ENCODE peak calls at places on chromosomes 2 and 18, in four cellular contexts. E is upper lobe of right lung; M is CD8-positive, alpha-beta T cell; B is iPS DF 6.9. S is an unnamed sample. For H3K4me1, the result is how much of the 10 kb centered on the place peaks cover.

GRCh38 chr2:241315879-241316700 is at the start of gene SEPTIN2:
- DNase-seq in E (peak), M (peak), B (no peak), S (peak)

GRCh38 chr2:55482186-55482945 is 37.2 kb upstream of the CFAP36 start:
- DNase-seq in E (no peak), M (no peak), B (no peak), S (no peak)

GRCh38 chr2:84031312-84031711 is 427.8 kb downstream of the SUCLG1 start:
- DNase-seq in E (no peak), M (no peak), B (no peak), S (no peak)

GRCh38 chr18:54242327-54242726 is 17.9 kb upstream of the MBD2 start:
- DNase-seq in E (no peak), M (no peak), B (no peak), S (no peak)

GRCh38 chr2:170848587-170848986 is 31.9 kb downstream of the GAD1 start:
- DNase-seq in E (no peak), M (no peak), B (no peak), S (no peak)

GRCh38 chr2:86105252-86105968 is at the start of gene POLR1A:
- DNase-seq in E (peak), M (peak), B (peak), S (peak)

GRCh38 chr2:241958818-241959545 is 89.5 kb downstream of the RTP5 start:
- DNase-seq in E (no peak), M (no peak), B (no peak), S (no peak)

GRCh38 chr2:109558076-109558882 is 55.5 kb downstream of the SEPTIN10 start:
- DNase-seq in E (no peak), M (no peak), B (no peak), S (no peak)

GRCh38 chr2:21467910-21468309 is 344.1 kb downstream of the TDRD15 start:
- DNase-seq in E (no peak), M (no peak), B (no peak), S (no peak)

GRCh38 chr2:226660524-226660923 is 139.1 kb downstream of the IRS1 start:
- DNase-seq in E (no peak), M (no peak), B (no peak), S (no peak)

GRCh38 chr2:142681952-142682351 is 195.5 kb upstream of the KYNU start:
- DNase-seq in E (no peak), M (no peak), B (no peak), S (no peak)

GRCh38 chr2:137828624-137829023 is 135.6 kb upstream of the HNMT start:
- DNase-seq in E (no peak), M (no peak), B (no peak), S (no peak)

GRCh38 chr2:232349546-232349945 is 29.0 kb upstream of the ALPP start:
- DNase-seq in E (peak), M (no peak), B (no peak), S (no peak)

GRCh38 chr2:47088371-47089082 is 66.6 kb downstream of the STPG4 start:
- DNase-seq in E (no peak), M (no peak), B (no peak), S (no peak)

GRCh38 chr18:45617284-45617683 is 2.0 kb downstream of the SLC14A2 start:
- DNase-seq in E (peak), M (no peak), B (no peak), S (no peak)

GRCh38 chr18:72830109-72830508 is 37.7 kb downstream of the NETO1 start:
- DNase-seq in E (no peak), M (no peak), B (peak), S (no peak)

GRCh38 chr2:8263931-8264330 is 417.9 kb upstream of the ID2 start:
- DNase-seq in E (no peak), M (no peak), B (no peak), S (no peak)

GRCh38 chr2:97781981-97782380 is 68.6 kb downstream of the ZAP70 start:
- DNase-seq in E (no peak), M (no peak), B (no peak), S (no peak)

GRCh38 chr2:188414412-188414811 is 122.7 kb downstream of the GULP1 start:
- DNase-seq in E (no peak), M (no peak), B (no peak), S (no peak)

GRCh38 chr2:231104115-231104713 is 20.6 kb downstream of the HTR2B start:
- DNase-seq in E (no peak), M (peak), B (no peak), S (peak)

GRCh38 chr18:6782861-6783260 is 53.3 kb downstream of the ARHGAP28 start:
- DNase-seq in E (no peak), M (no peak), B (no peak), S (no peak)

GRCh38 chr2:72562451-72563153 is 263.2 kb downstream of the EXOC6B start:
- DNase-seq in E (no peak), M (no peak), B (no peak), S (peak)

GRCh38 chr2:186636800-186637795 is 47.2 kb downstream of the ITGAV start:
- DNase-seq in E (no peak), M (no peak), B (no peak), S (no peak)

GRCh38 chr2:159758686-159759085 is 39.3 kb downstream of the CD302 start:
- DNase-seq in E (no peak), M (no peak), B (no peak), S (no peak)

GRCh38 chr2:54471221-54471711 is 15.1 kb downstream of the SPTBN1 start:
- DNase-seq in E (no peak), M (no peak), B (no peak), S (no peak)

GRCh38 chr2:128685841-128686497 is 367.3 kb upstream of the HS6ST1 start:
- DNase-seq in E (no peak), M (no peak), B (no peak), S (no peak)

GRCh38 chr2:233021771-233022170 is 8.7 kb upstream of the NGEF start:
- DNase-seq in E (no peak), M (no peak), B (no peak), S (no peak)

GRCh38 chr18:23661735-23662308 is 889 bp downstream of the ANKRD29 start:
- DNase-seq in E (no peak), M (no peak), B (no peak), S (peak)

GRCh38 chr2:66587216-66587615 is 152.3 kb downstream of the MEIS1 start:
- DNase-seq in E (no peak), M (no peak), B (no peak), S (no peak)

GRCh38 chr2:5365871-5366461 is 326.2 kb upstream of the SOX11 start:
- DNase-seq in E (peak), M (peak), B (peak), S (no peak)

GRCh38 chr2:224284134-224284946 is 117.6 kb downstream of the FAM124B start:
- DNase-seq in E (no peak), M (no peak), B (peak), S (peak)

GRCh38 chr2:2758793-2759367 is 427.8 kb upstream of the MYT1L start:
- DNase-seq in E (no peak), M (no peak), B (no peak), S (no peak)

DNA sequence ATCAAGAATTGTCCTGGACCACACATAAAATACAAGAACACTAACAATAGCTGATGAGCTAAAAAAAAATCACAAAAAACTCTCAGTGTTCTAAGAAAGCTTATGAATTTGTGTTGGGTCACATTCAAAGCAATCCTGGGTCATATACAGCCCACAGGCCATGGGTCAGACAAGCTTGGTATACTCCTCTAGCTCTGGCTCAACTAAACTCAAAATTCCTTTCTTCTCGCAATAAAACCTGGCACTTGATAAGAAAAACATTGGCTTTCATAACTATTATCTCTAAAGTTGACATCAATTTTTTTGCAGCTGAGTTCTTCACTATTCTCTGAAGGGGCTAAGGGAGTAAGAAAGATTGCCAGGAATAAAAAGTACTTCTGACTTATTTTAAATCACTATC is 38.3 kb downstream of the FBXO48 start:
- DNase-seq in E (no peak), M (no peak), B (no peak), S (no peak)
- H3K4me1 ChIP-seq in E (under half), M (under half), B (under half), S (under half)

DNA sequence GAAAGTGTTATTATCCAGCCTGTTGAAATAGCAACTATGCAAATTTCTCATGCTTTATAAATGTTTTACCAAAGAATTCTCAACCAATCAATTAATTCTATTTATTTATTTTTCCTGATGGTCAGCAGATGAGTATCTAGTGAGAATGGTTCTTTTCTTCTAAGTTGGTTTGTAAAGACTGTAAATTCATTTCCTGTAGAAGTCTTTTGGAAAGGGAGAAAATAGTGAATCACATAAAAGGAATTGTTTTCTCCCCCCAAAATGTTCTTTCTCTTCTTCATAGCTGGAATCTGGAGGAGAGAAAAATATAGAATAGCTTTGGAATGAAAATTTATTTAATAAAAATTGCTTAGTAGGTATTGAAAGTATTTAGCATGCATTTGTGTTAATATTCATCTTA is 836.1 kb upstream of the ZEB2 start:
- DNase-seq in E (no peak), M (no peak), B (no peak), S (no peak)
- H3K4me3 ChIP-seq in E (no peak), M (no peak), B (no peak), S (no peak)

GRCh38 chr2:27887830-27888229 is 2.4 kb downstream of the RBKS start:
- DNase-seq in E (no peak), M (no peak), B (no peak), S (no peak)

GRCh38 chr2:27885246-27885645 is 4.9 kb downstream of the RBKS start:
- DNase-seq in E (no peak), M (no peak), B (no peak), S (no peak)

GRCh38 chr2:27885656-27886055 is 4.5 kb downstream of the RBKS start:
- DNase-seq in E (no peak), M (no peak), B (no peak), S (no peak)

GRCh38 chr2:27887122-27887521 is 3.1 kb downstream of the RBKS start:
- DNase-seq in E (no peak), M (no peak), B (no peak), S (no peak)

DNA sequence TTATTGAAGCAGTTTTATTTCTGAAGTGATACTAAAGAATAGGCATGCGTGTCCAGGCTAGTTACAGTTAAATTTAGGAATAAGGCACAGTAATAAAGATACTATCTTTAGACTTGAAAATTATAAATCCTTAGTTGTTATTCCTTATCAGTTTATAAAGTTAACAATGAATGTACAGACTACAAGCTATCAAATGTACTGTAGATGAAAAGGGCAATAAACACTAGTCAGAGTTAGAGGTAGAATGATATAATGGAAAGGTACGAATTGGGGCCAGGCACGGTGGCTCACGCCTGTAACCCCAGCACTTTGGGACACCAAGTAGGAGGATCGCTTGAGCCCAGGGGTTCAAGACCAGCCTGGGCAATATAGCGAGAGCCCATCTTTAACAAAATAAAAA is 3.9 kb downstream of the RBKS start:
- DNase-seq in E (no peak), M (no peak), B (no peak), S (no peak)
- H3K27ac ChIP-seq in E (no peak), M (no peak), B (no peak), S (no peak)

DNA sequence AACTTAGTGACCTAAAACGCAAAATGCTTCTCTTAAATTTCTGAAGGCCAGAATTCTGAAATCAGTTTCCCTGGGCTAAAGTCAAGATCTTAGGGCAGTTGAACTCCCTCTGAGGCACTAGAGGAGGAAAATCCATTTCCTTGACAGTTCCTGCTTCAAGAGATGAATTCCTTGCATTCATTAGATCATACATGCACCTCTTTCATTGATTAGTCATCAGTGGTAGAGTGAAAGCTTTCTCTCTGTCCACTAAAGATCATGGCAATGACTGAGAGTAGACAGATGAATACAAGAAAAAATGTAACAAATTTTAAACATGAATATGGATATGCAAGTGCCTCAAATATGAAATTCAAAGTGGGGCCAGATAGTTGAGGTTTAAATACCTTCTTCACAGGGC is 693.4 kb upstream of the TMEFF2 start:
- DNase-seq in E (no peak), M (no peak), B (no peak), S (no peak)
- H3K4me1 ChIP-seq in E (under half), M (under half), B (under half), S (under half)

GRCh38 chr2:219496247-219496646 is 2.4 kb upstream of the GMPPA start:
- DNase-seq in E (no peak), M (no peak), B (no peak), S (no peak)
- H3K4me3 ChIP-seq in E (no peak), M (no peak), B (no peak), S (no peak)

GRCh38 chr2:207236156-207236935 is 70.6 kb upstream of the KLF7 start:
- DNase-seq in E (no peak), M (no peak), B (no peak), S (no peak)

GRCh38 chr2:207239754-207240494 is 74.2 kb upstream of the KLF7 start:
- DNase-seq in E (no peak), M (no peak), B (no peak), S (no peak)

GRCh38 chr2:207241198-207241597 is 75.5 kb upstream of the KLF7 start:
- DNase-seq in E (no peak), M (no peak), B (no peak), S (no peak)

GRCh38 chr2:207240649-207241048 is 74.9 kb upstream of the KLF7 start:
- DNase-seq in E (no peak), M (no peak), B (no peak), S (no peak)

DNA sequence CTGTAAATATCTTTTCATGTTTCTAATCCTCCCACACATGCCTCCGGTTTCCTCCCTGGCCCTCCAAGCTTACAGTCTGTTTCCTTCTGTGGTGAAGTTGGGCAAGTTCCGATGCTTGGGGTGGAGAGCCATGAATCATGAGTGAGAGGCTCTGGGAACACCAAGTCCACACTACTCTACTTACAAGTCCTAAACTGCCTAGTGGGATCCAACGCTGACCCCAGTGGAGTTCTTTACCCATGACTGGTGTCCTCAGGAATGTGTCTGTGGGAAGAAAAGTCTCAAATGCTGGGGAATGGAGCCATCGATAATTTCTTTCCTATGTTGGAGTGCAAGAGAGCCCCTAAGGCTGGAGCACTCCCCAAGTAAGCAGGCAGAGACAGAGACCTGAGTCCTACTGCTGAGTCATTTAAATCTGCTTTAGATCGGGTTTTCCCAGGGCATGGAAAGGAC is 73.5 kb upstream of the KLF7 start:
- DNase-seq in E (no peak), M (no peak), B (no peak), S (no peak)
- H3K27ac ChIP-seq in E (peak), M (no peak), B (no peak), S (no peak)

S was measured in CD4-positive, CD25-positive, alpha-beta regulatory T cell.